ENCODE peak calls at places on chromosomes 4 and X, in nine cellular contexts. One of them, this sample, is unnamed.

GRCh38 chrX:40734956-40735317 is 405 bp downstream of the MED14 start:
- DNase-seq in cardiac fibroblast: no peak
- DNase-seq in adipocyte: peak; percentile 54
- DNase-seq in astrocyte: no peak
- DNase-seq in H7: no peak
- DNase-seq in AG04450: no peak
- DNase-seq in activated T-helper 1 cell treated with Interleukin-2 at 50 U/mL for 16 hours: no peak
- DNase-seq in fibroblast of mammary gland: no peak
- DNase-seq in SHP77 treated with DMSO at 0.1 percent for 48 hours: no peak
- DNase-seq in this sample: peak; percentile 5

GRCh38 chr4:56244681-56245080 is 142.6 kb downstream of the AASDH start:
- DNase-seq in cardiac fibroblast: no peak
- DNase-seq in adipocyte: no peak
- DNase-seq in astrocyte: no peak
- DNase-seq in H7: no peak
- DNase-seq in AG04450: no peak
- DNase-seq in activated T-helper 1 cell treated with Interleukin-2 at 50 U/mL for 16 hours: no peak
- DNase-seq in fibroblast of mammary gland: no peak
- DNase-seq in SHP77 treated with DMSO at 0.1 percent for 48 hours: no peak
- DNase-seq in this sample: no peak

GRCh38 chr4:37922323-37922722 is 31.4 kb downstream of the TBC1D1 start:
- DNase-seq in cardiac fibroblast: peak; percentile 79
- DNase-seq in adipocyte: no peak
- DNase-seq in astrocyte: peak; percentile 50
- DNase-seq in H7: no peak
- DNase-seq in AG04450: no peak
- DNase-seq in activated T-helper 1 cell treated with Interleukin-2 at 50 U/mL for 16 hours: no peak
- DNase-seq in fibroblast of mammary gland: peak; percentile 82
- DNase-seq in SHP77 treated with DMSO at 0.1 percent for 48 hours: no peak
- DNase-seq in this sample: no peak

GRCh38 chr4:24657768-24658617 is 73.6 kb upstream of the DHX15 start:
- DNase-seq in cardiac fibroblast: peak; percentile 88
- DNase-seq in adipocyte: peak; percentile 49
- DNase-seq in astrocyte: peak; percentile 97
- DNase-seq in H7: peak; percentile 45
- DNase-seq in AG04450: no peak
- DNase-seq in activated T-helper 1 cell treated with Interleukin-2 at 50 U/mL for 16 hours: no peak
- DNase-seq in fibroblast of mammary gland: peak; percentile 60
- DNase-seq in SHP77 treated with DMSO at 0.1 percent for 48 hours: no peak
- DNase-seq in this sample: no peak

GRCh38 chrX:17590892-17591740 is 146.2 kb upstream of the SCML1 start:
- DNase-seq in cardiac fibroblast: peak; percentile 80
- DNase-seq in adipocyte: peak; percentile 87
- DNase-seq in astrocyte: peak; percentile 67
- DNase-seq in H7: peak; percentile 67
- DNase-seq in AG04450: no peak
- DNase-seq in activated T-helper 1 cell treated with Interleukin-2 at 50 U/mL for 16 hours: no peak
- DNase-seq in fibroblast of mammary gland: peak; percentile 80
- DNase-seq in SHP77 treated with DMSO at 0.1 percent for 48 hours: no peak
- DNase-seq in this sample: no peak

GRCh38 chr4:164383187-164384181 is 370.4 kb upstream of the SMIM31 start:
- DNase-seq in cardiac fibroblast: no peak
- DNase-seq in adipocyte: no peak
- DNase-seq in astrocyte: peak; percentile 61
- DNase-seq in H7: peak; percentile 65
- DNase-seq in AG04450: no peak
- DNase-seq in activated T-helper 1 cell treated with Interleukin-2 at 50 U/mL for 16 hours: no peak
- DNase-seq in fibroblast of mammary gland: peak; percentile 22
- DNase-seq in SHP77 treated with DMSO at 0.1 percent for 48 hours: no peak
- DNase-seq in this sample: no peak

GRCh38 chr4:76212851-76213414 is 691 bp downstream of the SCARB2 start:
- DNase-seq in cardiac fibroblast: peak; percentile 56
- DNase-seq in adipocyte: peak; percentile 57
- DNase-seq in astrocyte: peak; percentile 61
- DNase-seq in H7: peak; percentile 20
- DNase-seq in AG04450: no peak
- DNase-seq in activated T-helper 1 cell treated with Interleukin-2 at 50 U/mL for 16 hours: no peak
- DNase-seq in fibroblast of mammary gland: peak; percentile 44
- DNase-seq in SHP77 treated with DMSO at 0.1 percent for 48 hours: peak; percentile 35
- DNase-seq in this sample: peak; percentile 21

GRCh38 chr4:187396106-187396505 is 599.5 kb upstream of the ZFP42 start:
- DNase-seq in cardiac fibroblast: no peak
- DNase-seq in adipocyte: no peak
- DNase-seq in astrocyte: no peak
- DNase-seq in H7: no peak
- DNase-seq in AG04450: no peak
- DNase-seq in activated T-helper 1 cell treated with Interleukin-2 at 50 U/mL for 16 hours: no peak
- DNase-seq in fibroblast of mammary gland: no peak
- DNase-seq in SHP77 treated with DMSO at 0.1 percent for 48 hours: no peak
- DNase-seq in this sample: no peak

GRCh38 chrX:9749141-9749540 is 16.5 kb downstream of the GPR143 start:
- DNase-seq in cardiac fibroblast: no peak
- DNase-seq in adipocyte: no peak
- DNase-seq in astrocyte: no peak
- DNase-seq in H7: no peak
- DNase-seq in AG04450: no peak
- DNase-seq in activated T-helper 1 cell treated with Interleukin-2 at 50 U/mL for 16 hours: no peak
- DNase-seq in fibroblast of mammary gland: no peak
- DNase-seq in SHP77 treated with DMSO at 0.1 percent for 48 hours: no peak
- DNase-seq in this sample: no peak

GRCh38 chrX:39818071-39818470 is 279.7 kb downstream of the BCOR start:
- DNase-seq in cardiac fibroblast: no peak
- DNase-seq in adipocyte: no peak
- DNase-seq in astrocyte: no peak
- DNase-seq in H7: no peak
- DNase-seq in AG04450: no peak
- DNase-seq in activated T-helper 1 cell treated with Interleukin-2 at 50 U/mL for 16 hours: no peak
- DNase-seq in fibroblast of mammary gland: no peak
- DNase-seq in SHP77 treated with DMSO at 0.1 percent for 48 hours: no peak
- DNase-seq in this sample: no peak

GRCh38 chr4:133208694-133209285 is 59.7 kb downstream of the PCDH10 start:
- DNase-seq in cardiac fibroblast: no peak
- DNase-seq in adipocyte: no peak
- DNase-seq in astrocyte: no peak
- DNase-seq in H7: no peak
- DNase-seq in AG04450: no peak
- DNase-seq in activated T-helper 1 cell treated with Interleukin-2 at 50 U/mL for 16 hours: no peak
- DNase-seq in fibroblast of mammary gland: no peak
- DNase-seq in SHP77 treated with DMSO at 0.1 percent for 48 hours: no peak
- DNase-seq in this sample: no peak

GRCh38 chrX:12058087-12058486 is 80.2 kb upstream of the FRMPD4 start:
- DNase-seq in cardiac fibroblast: no peak
- DNase-seq in adipocyte: no peak
- DNase-seq in astrocyte: no peak
- DNase-seq in H7: no peak
- DNase-seq in AG04450: no peak
- DNase-seq in activated T-helper 1 cell treated with Interleukin-2 at 50 U/mL for 16 hours: no peak
- DNase-seq in fibroblast of mammary gland: no peak
- DNase-seq in SHP77 treated with DMSO at 0.1 percent for 48 hours: no peak
- DNase-seq in this sample: no peak

GRCh38 chr4:3514221-3514780 is 17.9 kb downstream of the LRPAP1 start:
- DNase-seq in cardiac fibroblast: no peak
- DNase-seq in adipocyte: no peak
- DNase-seq in astrocyte: no peak
- DNase-seq in H7: no peak
- DNase-seq in AG04450: no peak
- DNase-seq in activated T-helper 1 cell treated with Interleukin-2 at 50 U/mL for 16 hours: no peak
- DNase-seq in fibroblast of mammary gland: no peak
- DNase-seq in SHP77 treated with DMSO at 0.1 percent for 48 hours: no peak
- DNase-seq in this sample: no peak

This sample was measured in T-helper 17 cell.